ENCODE peak calls at places on chromosomes 5 and 9, in seven cellular contexts. D, Y, R, F, Z, A and S are unnamed samples.

GRCh38 chr9:113609562-113610318 is 146.2 kb downstream of the RGS3 start:
- DNase-seq in D (no peak), Y (peak), R (peak), F (no peak), Z (no peak), A (peak), S (no peak)

GRCh38 chr5:179914032-179914755 is 6.5 kb upstream of the TBC1D9B start:
- DNase-seq in D (no peak), Y (no peak), R (no peak), F (peak), Z (no peak), A (no peak), S (no peak)

GRCh38 chr5:52709171-52709925 is 78.4 kb upstream of the ITGA1 start:
- DNase-seq in D (no peak), Y (no peak), R (no peak), F (peak), Z (no peak), A (no peak), S (no peak)

GRCh38 chr9:122186301-122186700 is 26.6 kb downstream of the MORN5 start:
- DNase-seq in D (no peak), Y (no peak), R (peak), F (no peak), Z (no peak), A (no peak), S (no peak)

GRCh38 chr9:93301291-93301811 is 117.4 kb downstream of the WNK2 start:
- DNase-seq in D (no peak), Y (peak), R (peak), F (no peak), Z (no peak), A (peak), S (no peak)

GRCh38 chr5:118701796-118702195 is 286.6 kb downstream of the DTWD2 start:
- DNase-seq in D (no peak), Y (no peak), R (no peak), F (no peak), Z (no peak), A (no peak), S (no peak)

GRCh38 chr9:99085949-99086948 is 18.7 kb upstream of the TGFBR1 start:
- DNase-seq in D (no peak), Y (no peak), R (no peak), F (no peak), Z (no peak), A (no peak), S (no peak)

GRCh38 chr5:115246361-115246991 is 16.2 kb downstream of the PGGT1B start:
- DNase-seq in D (peak), Y (no peak), R (no peak), F (peak), Z (peak), A (no peak), S (no peak)

GRCh38 chr5:132221781-132222648 is 5.6 kb downstream of the P4HA2 start:
- DNase-seq in D (no peak), Y (peak), R (no peak), F (no peak), Z (no peak), A (peak), S (peak)

DNA sequence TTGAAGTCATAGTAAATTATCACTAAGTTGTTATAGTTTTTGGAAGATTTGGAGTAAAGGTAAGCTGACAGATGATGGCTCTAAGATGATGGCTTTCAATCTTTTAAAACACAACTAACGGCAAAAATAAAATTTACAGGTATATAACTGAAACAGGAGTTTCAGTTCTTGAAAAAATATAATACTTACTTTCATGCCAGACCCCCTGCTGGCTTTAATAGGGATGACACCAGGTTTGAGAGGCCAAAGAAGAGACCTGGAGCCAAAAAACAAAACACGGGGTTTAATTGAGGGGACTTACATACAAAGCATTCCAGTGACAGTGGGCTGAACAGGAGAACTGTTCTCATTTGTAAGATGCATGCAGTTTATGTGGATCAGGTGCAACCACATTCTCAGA is 301.7 kb upstream of the PCSK5 start:
- DNase-seq in D (no peak), Y (no peak), R (no peak), F (peak), Z (no peak), A (no peak), S (no peak)
- TF ChIP-seq CTCF in D (no peak), Y (peak), R (peak), F (peak), Z (peak), A (no peak), S (no peak)

GRCh38 chr5:181243521-181244307 is at the start of gene RACK1:
- DNase-seq in D (peak), Y (peak), R (peak), F (peak), Z (peak), A (peak), S (no peak)

GRCh38 chr5:181245427-181246275 is 1.9 kb upstream of the RACK1 start:
- DNase-seq in D (no peak), Y (no peak), R (no peak), F (no peak), Z (no peak), A (no peak), S (no peak)

GRCh38 chr5:181246276-181247050 is 2.8 kb upstream of the RACK1 start:
- DNase-seq in D (peak), Y (peak), R (peak), F (peak), Z (peak), A (peak), S (no peak)

GRCh38 chr5:181243020-181243520 is 636 bp downstream of the RACK1 start:
- DNase-seq in D (no peak), Y (no peak), R (no peak), F (no peak), Z (no peak), A (no peak), S (no peak)

GRCh38 chr5:181248277-181248676 is 4.6 kb upstream of the RACK1 start:
- DNase-seq in D (no peak), Y (no peak), R (no peak), F (peak), Z (no peak), A (no peak), S (no peak)
- H3K4me3 ChIP-seq in D (peak), Y (peak), R (peak), F (peak), Z (peak), A (peak), S (peak)

GRCh38 chr5:35857606-35858205 is 1.0 kb downstream of the IL7R start:
- DNase-seq in D (peak), Y (no peak), R (no peak), F (no peak), Z (no peak), A (no peak), S (peak)
- TF ChIP-seq CTCF in D (no peak), Y (no peak), R (no peak), F (no peak), Z (no peak), A (no peak), S (no peak)

GRCh38 chr5:172185096-172185461 is 2.9 kb downstream of the STK10 start:
- DNase-seq in D (no peak), Y (no peak), R (no peak), F (peak), Z (no peak), A (no peak), S (no peak)
- H3K4me3 ChIP-seq in D (no peak), Y (no peak), R (no peak), F (peak), Z (no peak), A (no peak), S (no peak)

DNA sequence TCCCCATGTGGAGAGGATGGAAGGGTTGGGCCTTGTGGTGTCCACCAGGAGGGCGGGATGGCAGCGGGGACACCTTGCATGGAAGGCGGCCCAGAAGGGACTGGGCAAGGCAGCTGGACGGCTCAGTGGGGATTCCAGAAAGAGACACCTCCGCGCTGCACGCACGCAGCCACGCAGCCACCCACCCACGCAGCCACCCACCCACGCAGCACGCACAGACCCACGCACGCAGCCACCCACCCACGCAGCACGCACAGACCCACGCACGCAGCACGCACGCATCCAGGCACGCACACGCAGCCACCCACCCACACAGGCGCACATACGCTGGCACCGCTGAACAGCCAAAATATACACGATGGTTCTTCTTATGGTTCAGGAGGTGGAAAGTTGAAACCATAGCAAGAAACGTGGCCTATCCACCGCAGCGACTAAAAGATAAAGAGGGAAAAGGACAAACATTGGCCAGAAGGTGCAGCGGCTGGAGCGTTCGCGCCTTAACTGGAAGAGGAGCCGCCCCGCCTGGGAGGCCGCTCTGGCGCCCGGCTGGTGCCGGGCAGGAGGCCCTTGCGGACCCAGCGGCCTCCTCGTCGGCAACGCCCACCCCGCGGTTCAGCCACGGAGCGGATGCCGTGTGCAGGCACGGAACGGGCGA is 22.2 kb upstream of the EXOC3 start:
- DNase-seq in D (no peak), Y (no peak), R (peak), F (no peak), Z (no peak), A (peak), S (no peak)
- TF ChIP-seq CTCF in D (no peak), Y (no peak), R (no peak), F (no peak), Z (no peak), A (no peak), S (no peak)

GRCh38 chr5:149932445-149933350 is 11.9 kb downstream of the PDE6A start:
- DNase-seq in D (no peak), Y (no peak), R (peak), F (no peak), Z (no peak), A (peak), S (no peak)

GRCh38 chr5:149930754-149931574 is 13.6 kb downstream of the PDE6A start:
- DNase-seq in D (peak), Y (no peak), R (no peak), F (no peak), Z (no peak), A (no peak), S (no peak)

GRCh38 chr5:149935431-149935901 is 9.1 kb downstream of the PDE6A start:
- DNase-seq in D (peak), Y (no peak), R (no peak), F (no peak), Z (no peak), A (peak), S (no peak)

GRCh38 chr5:149930060-149930753 is 14.4 kb downstream of the PDE6A start:
- DNase-seq in D (peak), Y (no peak), R (no peak), F (no peak), Z (no peak), A (no peak), S (no peak)

GRCh38 chr5:149931992-149932436 is 12.6 kb downstream of the PDE6A start:
- DNase-seq in D (no peak), Y (no peak), R (no peak), F (no peak), Z (no peak), A (no peak), S (no peak)
- H3K4me3 ChIP-seq in D (no peak), Y (peak), R (no peak), F (no peak), Z (no peak), A (no peak), S (no peak)

GRCh38 chr9:133528887-133529262 is 4.1 kb upstream of the MYMK start:
- DNase-seq in D (no peak), Y (no peak), R (peak), F (no peak), Z (no peak), A (no peak), S (no peak)

GRCh38 chr9:133528001-133528886 is 3.5 kb upstream of the MYMK start:
- DNase-seq in D (no peak), Y (no peak), R (peak), F (no peak), Z (no peak), A (no peak), S (no peak)

GRCh38 chr9:133531293-133531692 is 3.2 kb upstream of the ADAMTSL2 start:
- DNase-seq in D (no peak), Y (no peak), R (no peak), F (no peak), Z (no peak), A (no peak), S (no peak)

GRCh38 chr9:133529874-133530273 is 4.6 kb upstream of the ADAMTSL2 start:
- DNase-seq in D (no peak), Y (no peak), R (no peak), F (no peak), Z (no peak), A (no peak), S (no peak)

DNA sequence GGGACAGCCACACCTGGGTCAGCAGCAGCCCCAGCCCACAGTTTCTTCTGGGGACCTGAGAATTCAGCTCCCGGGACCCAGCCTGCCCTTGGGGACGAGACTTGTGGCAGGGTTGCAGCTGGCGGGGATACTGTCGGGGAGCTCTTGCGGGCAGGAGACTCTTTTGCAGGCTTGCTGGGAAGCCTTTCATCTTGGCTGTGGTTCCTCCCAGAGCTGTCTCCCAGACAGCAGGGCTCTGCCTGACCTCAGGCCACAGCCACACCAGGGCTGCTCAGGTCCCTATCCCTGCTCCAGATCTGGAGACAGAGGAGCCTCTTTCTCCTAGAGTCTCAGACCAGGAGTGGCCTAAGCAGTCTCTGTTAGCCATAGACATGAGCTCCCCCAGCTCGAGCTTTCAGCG is 4.7 kb upstream of the MYMK start:
- DNase-seq in D (no peak), Y (no peak), R (peak), F (no peak), Z (no peak), A (no peak), S (no peak)
- TF ChIP-seq CTCF in D (no peak), Y (no peak), R (no peak), F (no peak), Z (no peak), A (no peak), S (no peak)

GRCh38 chr5:139652788-139653241 is 4.7 kb downstream of the CXXC5 start:
- DNase-seq in D (no peak), Y (no peak), R (no peak), F (peak), Z (no peak), A (no peak), S (no peak)
- H3K4me3 ChIP-seq in D (peak), Y (no peak), R (no peak), F (peak), Z (peak), A (no peak), S (peak)

GRCh38 chr5:75325242-75325641 is 11.8 kb upstream of the HMGCR start:
- DNase-seq in D (no peak), Y (no peak), R (no peak), F (no peak), Z (no peak), A (no peak), S (no peak)
- TF ChIP-seq CTCF in D (no peak), Y (no peak), R (peak), F (no peak), Z (peak), A (no peak), S (no peak)

GRCh38 chr5:141840826-141841360 is 37.3 kb downstream of the PCDH1 start:
- DNase-seq in D (no peak), Y (no peak), R (peak), F (no peak), Z (no peak), A (no peak), S (no peak)

GRCh38 chr5:141838326-141839014 is 39.7 kb downstream of the PCDH1 start:
- DNase-seq in D (no peak), Y (no peak), R (peak), F (no peak), Z (no peak), A (no peak), S (no peak)

GRCh38 chr5:141841376-141841775 is 36.8 kb downstream of the PCDH1 start:
- DNase-seq in D (no peak), Y (no peak), R (peak), F (no peak), Z (no peak), A (no peak), S (no peak)

GRCh38 chr5:141840295-141840812 is 37.9 kb downstream of the PCDH1 start:
- DNase-seq in D (no peak), Y (no peak), R (no peak), F (no peak), Z (no peak), A (no peak), S (no peak)

GRCh38 chr5:141839015-141839513 is 39.1 kb downstream of the PCDH1 start:
- DNase-seq in D (peak), Y (no peak), R (peak), F (no peak), Z (no peak), A (no peak), S (no peak)
- H3K4me3 ChIP-seq in D (peak), Y (no peak), R (no peak), F (no peak), Z (no peak), A (no peak), S (no peak)